ENCODE peak calls at places on chromosome 5, in five cellular contexts. One of them, this sample, is unnamed.

GRCh38 chr5:54975701-54976100 is 9.7 kb downstream of the ESM1 start:
- DNase-seq in tibial nerve: no peak
- DNase-seq in right lobe of liver: no peak
- DNase-seq in tibial artery: no peak
- DNase-seq in uterus: no peak
- DNase-seq in this sample: no peak

GRCh38 chr5:151770383-151771258 is 1.1 kb upstream of the G3BP1 start:
- DNase-seq in tibial nerve: peak; percentile 42
- DNase-seq in right lobe of liver: peak; percentile 78
- DNase-seq in tibial artery: peak; percentile 91
- DNase-seq in uterus: peak; percentile 81
- DNase-seq in this sample: peak; percentile 77

GRCh38 chr5:144467795-144468194 is 297.1 kb downstream of the KCTD16 start:
- DNase-seq in tibial nerve: no peak
- DNase-seq in right lobe of liver: no peak
- DNase-seq in tibial artery: no peak
- DNase-seq in uterus: no peak
- DNase-seq in this sample: no peak

GRCh38 chr5:123083298-123083697 is 5.7 kb upstream of the PRDM6 start:
- DNase-seq in tibial nerve: no peak
- DNase-seq in right lobe of liver: no peak
- DNase-seq in tibial artery: no peak
- DNase-seq in uterus: no peak
- DNase-seq in this sample: no peak

GRCh38 chr5:133298447-133298846 is 246.6 kb downstream of the HSPA4 start:
- DNase-seq in tibial nerve: no peak
- DNase-seq in right lobe of liver: no peak
- DNase-seq in tibial artery: no peak
- DNase-seq in uterus: no peak
- DNase-seq in this sample: no peak

GRCh38 chr5:15694694-15695093 is 194.7 kb downstream of the FBXL7 start:
- DNase-seq in tibial nerve: no peak
- DNase-seq in right lobe of liver: no peak
- DNase-seq in tibial artery: no peak
- DNase-seq in uterus: peak; percentile 62
- DNase-seq in this sample: no peak

GRCh38 chr5:179239256-179240135 is 105.8 kb downstream of the ADAMTS2 start:
- DNase-seq in tibial nerve: no peak
- DNase-seq in right lobe of liver: peak; percentile 17
- DNase-seq in tibial artery: peak; percentile 39
- DNase-seq in uterus: peak; percentile 0
- DNase-seq in this sample: no peak

GRCh38 chr5:121982500-121983261 is 20.9 kb downstream of the SRFBP1 start:
- DNase-seq in tibial nerve: no peak
- DNase-seq in right lobe of liver: no peak
- DNase-seq in tibial artery: no peak
- DNase-seq in uterus: no peak
- DNase-seq in this sample: no peak

GRCh38 chr5:154288145-154288544 is 97.6 kb downstream of the GALNT10 start:
- DNase-seq in tibial nerve: peak; percentile 17
- DNase-seq in right lobe of liver: no peak
- DNase-seq in tibial artery: no peak
- DNase-seq in uterus: no peak
- DNase-seq in this sample: no peak

GRCh38 chr5:131081371-131081770 is 83.7 kb downstream of the HINT1 start:
- DNase-seq in tibial nerve: no peak
- DNase-seq in right lobe of liver: no peak
- DNase-seq in tibial artery: no peak
- DNase-seq in uterus: no peak
- DNase-seq in this sample: no peak

GRCh38 chr5:28707706-28708105 is 1669.3 kb upstream of the CDH9 start:
- DNase-seq in tibial nerve: no peak
- DNase-seq in right lobe of liver: no peak
- DNase-seq in tibial artery: no peak
- DNase-seq in uterus: no peak
- DNase-seq in this sample: no peak

GRCh38 chr5:84614907-84615306 is 230.2 kb upstream of the EDIL3 start:
- DNase-seq in tibial nerve: no peak
- DNase-seq in right lobe of liver: no peak
- DNase-seq in tibial artery: no peak
- DNase-seq in uterus: no peak
- DNase-seq in this sample: no peak

GRCh38 chr5:104421431-104421830 is 858.8 kb upstream of the NUDT12 start:
- DNase-seq in tibial nerve: no peak
- DNase-seq in right lobe of liver: no peak
- DNase-seq in tibial artery: no peak
- DNase-seq in uterus: no peak
- DNase-seq in this sample: no peak

GRCh38 chr5:35066260-35066795 is 18.6 kb upstream of the AGXT2 start:
- DNase-seq in tibial nerve: no peak
- DNase-seq in right lobe of liver: no peak
- DNase-seq in tibial artery: no peak
- DNase-seq in uterus: no peak
- DNase-seq in this sample: no peak

GRCh38 chr5:148806520-148806931 is 19.9 kb upstream of the ADRB2 start:
- DNase-seq in tibial nerve: no peak
- DNase-seq in right lobe of liver: no peak
- DNase-seq in tibial artery: no peak
- DNase-seq in uterus: no peak
- DNase-seq in this sample: no peak

GRCh38 chr5:41869150-41869738 is 981 bp downstream of the OXCT1 start:
- DNase-seq in tibial nerve: peak; percentile 57
- DNase-seq in right lobe of liver: no peak
- DNase-seq in tibial artery: peak; percentile 90
- DNase-seq in uterus: peak; percentile 38
- DNase-seq in this sample: peak; percentile 58

GRCh38 chr5:84602371-84602771 is 217.7 kb upstream of the EDIL3 start:
- DNase-seq in tibial nerve: no peak
- DNase-seq in right lobe of liver: no peak
- DNase-seq in tibial artery: no peak
- DNase-seq in uterus: no peak
- DNase-seq in this sample: no peak

GRCh38 chr5:41109186-41109585 is 38.0 kb upstream of the MROH2B start:
- DNase-seq in tibial nerve: no peak
- DNase-seq in right lobe of liver: no peak
- DNase-seq in tibial artery: no peak
- DNase-seq in uterus: no peak
- DNase-seq in this sample: no peak

DNA sequence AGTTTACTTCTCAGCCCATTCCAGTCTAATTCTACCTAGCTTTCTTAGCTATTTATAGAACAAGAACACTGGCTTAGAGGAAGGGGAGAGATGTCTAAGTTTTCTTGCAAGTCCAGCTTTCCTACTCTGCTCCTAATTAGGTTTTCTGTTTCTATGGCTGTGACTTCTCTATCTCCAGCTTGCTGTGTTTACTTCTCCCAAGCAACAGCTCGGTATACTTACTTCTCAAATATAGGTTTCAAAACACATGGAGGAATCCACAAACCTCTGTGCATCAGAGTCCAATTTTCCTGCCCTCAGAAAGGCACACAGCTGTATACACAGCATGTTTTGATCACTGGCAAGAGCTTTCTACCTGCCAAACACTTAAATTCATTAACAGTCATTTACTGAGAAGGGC is 17.4 kb upstream of the HMGCR start:
- DNase-seq in tibial nerve: no peak
- DNase-seq in right lobe of liver: no peak
- DNase-seq in tibial artery: no peak
- DNase-seq in uterus: no peak
- DNase-seq in this sample: no peak
- TF ChIP-seq CTCF in tibial nerve: no peak
- TF ChIP-seq CTCF in right lobe of liver: no peak
- TF ChIP-seq CTCF in tibial artery: no peak
- TF ChIP-seq CTCF in uterus: no peak
- TF ChIP-seq CTCF in this sample: no peak

GRCh38 chr5:169430676-169431075 is 129.7 kb upstream of the SLIT3 start:
- DNase-seq in tibial nerve: no peak
- DNase-seq in right lobe of liver: no peak
- DNase-seq in tibial artery: no peak
- DNase-seq in uterus: no peak
- DNase-seq in this sample: no peak
- H3K4me1 ChIP-seq in tibial nerve: no peaks in the 10 kb centered on the region
- H3K4me1 ChIP-seq in right lobe of liver: no peaks in the 10 kb centered on the region
- H3K4me1 ChIP-seq in tibial artery: peaks cover 56% of the 10 kb centered on the region
- H3K4me1 ChIP-seq in uterus: no peaks in the 10 kb centered on the region
- H3K4me1 ChIP-seq in this sample: no peaks in the 10 kb centered on the region

DNA sequence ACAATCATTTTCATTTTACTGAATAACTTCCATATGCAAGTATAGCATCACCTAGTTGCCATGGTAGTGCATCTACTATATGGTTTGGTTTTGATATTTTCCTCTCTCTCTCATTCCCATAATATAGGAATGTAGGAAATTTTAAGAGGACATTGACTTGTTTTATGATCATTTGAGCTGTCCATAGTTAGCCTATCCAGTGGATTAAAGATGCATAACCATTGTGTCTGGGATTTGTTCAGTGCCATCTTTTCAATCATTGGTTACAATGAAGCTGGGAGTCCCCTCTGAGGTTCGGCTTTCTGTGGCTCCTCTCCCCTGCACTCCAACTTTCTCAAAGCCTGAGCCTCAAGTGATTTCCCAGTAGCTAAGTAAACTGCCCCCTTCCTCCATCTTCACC is 458.5 kb downstream of the RAB3C start:
- DNase-seq in tibial nerve: no peak
- DNase-seq in right lobe of liver: no peak
- DNase-seq in tibial artery: no peak
- DNase-seq in uterus: no peak
- DNase-seq in this sample: no peak
- H3K27ac ChIP-seq in tibial nerve: peak overlapping the region; percentile 5
- H3K27ac ChIP-seq in right lobe of liver: no peak overlapping the region
- H3K27ac ChIP-seq in tibial artery: peak overlapping the region; percentile 84
- H3K27ac ChIP-seq in uterus: no peak overlapping the region
- H3K27ac ChIP-seq in this sample: no peak overlapping the region

GRCh38 chr5:107306597-107306996 is 364.1 kb downstream of the EFNA5 start:
- DNase-seq in tibial nerve: no peak
- DNase-seq in right lobe of liver: no peak
- DNase-seq in tibial artery: no peak
- DNase-seq in uterus: no peak
- DNase-seq in this sample: no peak
- TF ChIP-seq CTCF in tibial nerve: no peak
- TF ChIP-seq CTCF in right lobe of liver: no peak
- TF ChIP-seq CTCF in tibial artery: no peak
- TF ChIP-seq CTCF in uterus: no peak
- TF ChIP-seq CTCF in this sample: no peak

GRCh38 chr5:158925314-158925713 is 174.4 kb downstream of the EBF1 start:
- DNase-seq in tibial nerve: no peak
- DNase-seq in right lobe of liver: no peak
- DNase-seq in tibial artery: no peak
- DNase-seq in uterus: no peak
- DNase-seq in this sample: no peak
- H3K4me1 ChIP-seq in tibial nerve: no peaks in the 10 kb centered on the region
- H3K4me1 ChIP-seq in right lobe of liver: no peaks in the 10 kb centered on the region
- H3K4me1 ChIP-seq in tibial artery: peaks cover 21% of the 10 kb centered on the region
- H3K4me1 ChIP-seq in uterus: no peaks in the 10 kb centered on the region
- H3K4me1 ChIP-seq in this sample: no peaks in the 10 kb centered on the region

DNA sequence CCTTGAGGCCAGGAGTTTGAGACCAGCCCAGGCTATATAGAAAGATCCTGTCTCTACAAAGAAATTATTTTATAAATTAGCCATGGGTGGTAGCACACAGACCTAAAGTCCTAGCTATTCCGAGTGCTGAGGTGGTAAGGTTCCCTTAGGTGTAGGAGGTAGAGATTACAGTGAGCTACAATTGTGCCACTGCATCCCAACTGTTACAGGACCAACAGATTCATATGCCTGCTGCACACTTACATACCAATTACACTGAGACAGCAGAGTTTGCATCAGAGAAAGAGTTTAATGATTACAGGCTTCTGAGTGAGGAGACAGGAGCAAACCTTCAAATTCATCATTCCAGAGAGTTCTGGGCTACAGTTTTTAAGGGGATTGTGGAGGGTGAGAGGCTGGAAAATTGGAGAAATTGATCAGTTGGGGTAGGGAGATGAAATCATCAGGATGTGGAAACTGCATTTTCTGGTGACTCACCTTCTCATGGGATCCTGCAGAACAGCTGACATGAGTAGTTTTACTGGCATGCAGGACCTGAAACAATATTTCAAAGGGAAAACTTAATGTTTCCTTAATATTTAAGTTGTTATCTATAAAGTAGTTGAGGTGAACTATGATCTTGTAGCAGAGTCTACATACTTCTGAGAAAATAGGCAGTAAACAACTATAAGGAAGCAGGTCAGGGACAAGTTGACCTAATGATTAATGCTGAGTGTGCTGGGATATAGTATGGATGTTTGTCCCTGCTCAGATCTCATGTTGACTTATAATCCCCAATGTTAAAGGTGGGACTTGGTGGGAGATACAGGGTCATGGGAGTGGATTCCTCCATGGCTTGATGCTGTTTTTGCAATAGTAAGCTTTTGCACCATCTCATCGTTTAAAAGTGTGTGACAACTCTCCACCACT is 54.7 kb downstream of the ANXA2R start:
- DNase-seq in tibial nerve: no peak
- DNase-seq in right lobe of liver: no peak
- DNase-seq in tibial artery: no peak
- DNase-seq in uterus: no peak
- DNase-seq in this sample: no peak
- H3K27ac ChIP-seq in tibial nerve: no peak overlapping the region
- H3K27ac ChIP-seq in right lobe of liver: no peak overlapping the region
- H3K27ac ChIP-seq in tibial artery: no peak overlapping the region
- H3K27ac ChIP-seq in uterus: no peak overlapping the region
- H3K27ac ChIP-seq in this sample: no peak overlapping the region

GRCh38 chr5:172931001-172931536 is 28.2 kb upstream of the RPL26L1 start:
- DNase-seq in tibial nerve: peak; percentile 35
- DNase-seq in right lobe of liver: no peak
- DNase-seq in tibial artery: peak; percentile 93
- DNase-seq in uterus: no peak
- DNase-seq in this sample: no peak
- TF ChIP-seq CTCF in tibial nerve: no peak
- TF ChIP-seq CTCF in right lobe of liver: no peak
- TF ChIP-seq CTCF in tibial artery: no peak
- TF ChIP-seq CTCF in uterus: no peak
- TF ChIP-seq CTCF in this sample: no peak

GRCh38 chr5:31114817-31115216 is 78.7 kb upstream of the CDH6 start:
- DNase-seq in tibial nerve: no peak
- DNase-seq in right lobe of liver: no peak
- DNase-seq in tibial artery: no peak
- DNase-seq in uterus: no peak
- DNase-seq in this sample: no peak
- H3K4me1 ChIP-seq in tibial nerve: no peaks in the 10 kb centered on the region
- H3K4me1 ChIP-seq in right lobe of liver: no peaks in the 10 kb centered on the region
- H3K4me1 ChIP-seq in tibial artery: peaks cover 22% of the 10 kb centered on the region
- H3K4me1 ChIP-seq in uterus: no peaks in the 10 kb centered on the region
- H3K4me1 ChIP-seq in this sample: no peaks in the 10 kb centered on the region

GRCh38 chr5:161258438-161258837 is 288.1 kb downstream of the GABRB2 start:
- DNase-seq in tibial nerve: no peak
- DNase-seq in right lobe of liver: no peak
- DNase-seq in tibial artery: no peak
- DNase-seq in uterus: no peak
- DNase-seq in this sample: no peak
- H3K27ac ChIP-seq in tibial nerve: no peak overlapping the region
- H3K27ac ChIP-seq in right lobe of liver: no peak overlapping the region
- H3K27ac ChIP-seq in tibial artery: no peak overlapping the region
- H3K27ac ChIP-seq in uterus: no peak overlapping the region
- H3K27ac ChIP-seq in this sample: no peak overlapping the region

GRCh38 chr5:180469866-180470265 is 24.3 kb upstream of the CNOT6 start:
- DNase-seq in tibial nerve: no peak
- DNase-seq in right lobe of liver: no peak
- DNase-seq in tibial artery: no peak
- DNase-seq in uterus: no peak
- DNase-seq in this sample: no peak
- TF ChIP-seq CTCF in tibial nerve: no peak
- TF ChIP-seq CTCF in right lobe of liver: no peak
- TF ChIP-seq CTCF in tibial artery: no peak
- TF ChIP-seq CTCF in uterus: no peak
- TF ChIP-seq CTCF in this sample: no peak